ENCODE peak calls at places on chromosomes 5 and 9, in ten cellular contexts. One of them, this sample, is unnamed.

GRCh38 chr9:87889065-87889881 is 6.6 kb downstream of the SPATA31E1 start:
- DNase-seq in Daoy: peak; percentile 1
- DNase-seq in activated T-cell treated with anti-CD3 and anti-CD28 coated beads, Interleukin-2, amount 50 U/mL, for 4 hours: no peak
- DNase-seq in RCC 7860: no peak
- DNase-seq in NCI-H1694 treated with DMSO at 0.1 percent for 48 hours: no peak
- DNase-seq in stimulated activated naive CD8-positive, alpha-beta T cell treated with anti-CD3 and anti-CD28 coated beads, Interleukin-15, Interleukin-2, amounts not matched to agents 100 U/mL and 50 U/mL, for 24 hours: no peak
- DNase-seq in A172: no peak
- DNase-seq in fibroblast of the aortic adventitia: no peak
- DNase-seq in naive B cell: no peak
- DNase-seq in Kasumi-1: no peak
- DNase-seq in this sample: no peak

GRCh38 chr5:65012411-65012972 is 243.8 kb downstream of the CWC27 start:
- DNase-seq in Daoy: no peak
- DNase-seq in activated T-cell treated with anti-CD3 and anti-CD28 coated beads, Interleukin-2, amount 50 U/mL, for 4 hours: no peak
- DNase-seq in RCC 7860: no peak
- DNase-seq in NCI-H1694 treated with DMSO at 0.1 percent for 48 hours: no peak
- DNase-seq in stimulated activated naive CD8-positive, alpha-beta T cell treated with anti-CD3 and anti-CD28 coated beads, Interleukin-15, Interleukin-2, amounts not matched to agents 100 U/mL and 50 U/mL, for 24 hours: no peak
- DNase-seq in A172: no peak
- DNase-seq in fibroblast of the aortic adventitia: no peak
- DNase-seq in naive B cell: no peak
- DNase-seq in Kasumi-1: no peak
- DNase-seq in this sample: no peak

GRCh38 chr9:25513509-25514033 is 164.7 kb downstream of the TUSC1 start:
- DNase-seq in Daoy: no peak
- DNase-seq in activated T-cell treated with anti-CD3 and anti-CD28 coated beads, Interleukin-2, amount 50 U/mL, for 4 hours: no peak
- DNase-seq in RCC 7860: no peak
- DNase-seq in NCI-H1694 treated with DMSO at 0.1 percent for 48 hours: no peak
- DNase-seq in stimulated activated naive CD8-positive, alpha-beta T cell treated with anti-CD3 and anti-CD28 coated beads, Interleukin-15, Interleukin-2, amounts not matched to agents 100 U/mL and 50 U/mL, for 24 hours: no peak
- DNase-seq in A172: no peak
- DNase-seq in fibroblast of the aortic adventitia: no peak
- DNase-seq in naive B cell: no peak
- DNase-seq in Kasumi-1: no peak
- DNase-seq in this sample: no peak

GRCh38 chr5:180791611-180792213 is 10.9 kb downstream of the MGAT1 start:
- DNase-seq in Daoy: no peak
- DNase-seq in activated T-cell treated with anti-CD3 and anti-CD28 coated beads, Interleukin-2, amount 50 U/mL, for 4 hours: no peak
- DNase-seq in RCC 7860: no peak
- DNase-seq in NCI-H1694 treated with DMSO at 0.1 percent for 48 hours: no peak
- DNase-seq in stimulated activated naive CD8-positive, alpha-beta T cell treated with anti-CD3 and anti-CD28 coated beads, Interleukin-15, Interleukin-2, amounts not matched to agents 100 U/mL and 50 U/mL, for 24 hours: no peak
- DNase-seq in A172: no peak
- DNase-seq in fibroblast of the aortic adventitia: no peak
- DNase-seq in naive B cell: no peak
- DNase-seq in Kasumi-1: no peak
- DNase-seq in this sample: no peak

GRCh38 chr5:160477266-160477970 is 55.8 kb downstream of the PTTG1 start:
- DNase-seq in Daoy: peak; percentile 53
- DNase-seq in activated T-cell treated with anti-CD3 and anti-CD28 coated beads, Interleukin-2, amount 50 U/mL, for 4 hours: no peak
- DNase-seq in RCC 7860: peak; percentile 31
- DNase-seq in NCI-H1694 treated with DMSO at 0.1 percent for 48 hours: no peak
- DNase-seq in stimulated activated naive CD8-positive, alpha-beta T cell treated with anti-CD3 and anti-CD28 coated beads, Interleukin-15, Interleukin-2, amounts not matched to agents 100 U/mL and 50 U/mL, for 24 hours: no peak
- DNase-seq in A172: no peak
- DNase-seq in fibroblast of the aortic adventitia: no peak
- DNase-seq in naive B cell: no peak
- DNase-seq in Kasumi-1: no peak
- DNase-seq in this sample: no peak

GRCh38 chr9:135802876-135803419 is 101.0 kb downstream of the KCNT1 start:
- DNase-seq in Daoy: no peak
- DNase-seq in activated T-cell treated with anti-CD3 and anti-CD28 coated beads, Interleukin-2, amount 50 U/mL, for 4 hours: no peak
- DNase-seq in RCC 7860: no peak
- DNase-seq in NCI-H1694 treated with DMSO at 0.1 percent for 48 hours: no peak
- DNase-seq in stimulated activated naive CD8-positive, alpha-beta T cell treated with anti-CD3 and anti-CD28 coated beads, Interleukin-15, Interleukin-2, amounts not matched to agents 100 U/mL and 50 U/mL, for 24 hours: no peak
- DNase-seq in A172: no peak
- DNase-seq in fibroblast of the aortic adventitia: no peak
- DNase-seq in naive B cell: no peak
- DNase-seq in Kasumi-1: no peak
- DNase-seq in this sample: no peak

GRCh38 chr9:29775491-29775890 is 2202.2 kb upstream of the C9orf72 start:
- DNase-seq in Daoy: no peak
- DNase-seq in activated T-cell treated with anti-CD3 and anti-CD28 coated beads, Interleukin-2, amount 50 U/mL, for 4 hours: no peak
- DNase-seq in RCC 7860: no peak
- DNase-seq in NCI-H1694 treated with DMSO at 0.1 percent for 48 hours: no peak
- DNase-seq in stimulated activated naive CD8-positive, alpha-beta T cell treated with anti-CD3 and anti-CD28 coated beads, Interleukin-15, Interleukin-2, amounts not matched to agents 100 U/mL and 50 U/mL, for 24 hours: no peak
- DNase-seq in A172: no peak
- DNase-seq in fibroblast of the aortic adventitia: no peak
- DNase-seq in naive B cell: no peak
- DNase-seq in Kasumi-1: no peak
- DNase-seq in this sample: no peak

GRCh38 chr9:72315089-72315509 is 49.9 kb downstream of the ZFAND5 start:
- DNase-seq in Daoy: peak; percentile 75
- DNase-seq in activated T-cell treated with anti-CD3 and anti-CD28 coated beads, Interleukin-2, amount 50 U/mL, for 4 hours: no peak
- DNase-seq in RCC 7860: peak; percentile 61
- DNase-seq in NCI-H1694 treated with DMSO at 0.1 percent for 48 hours: no peak
- DNase-seq in stimulated activated naive CD8-positive, alpha-beta T cell treated with anti-CD3 and anti-CD28 coated beads, Interleukin-15, Interleukin-2, amounts not matched to agents 100 U/mL and 50 U/mL, for 24 hours: no peak
- DNase-seq in A172: peak; percentile 19
- DNase-seq in fibroblast of the aortic adventitia: peak; percentile 82
- DNase-seq in naive B cell: no peak
- DNase-seq in Kasumi-1: no peak
- DNase-seq in this sample: no peak

GRCh38 chr9:101486693-101487442 is 46.8 kb upstream of the RNF20 start:
- DNase-seq in Daoy: peak; percentile 93
- DNase-seq in activated T-cell treated with anti-CD3 and anti-CD28 coated beads, Interleukin-2, amount 50 U/mL, for 4 hours: no peak
- DNase-seq in RCC 7860: no peak
- DNase-seq in NCI-H1694 treated with DMSO at 0.1 percent for 48 hours: peak; percentile 53
- DNase-seq in stimulated activated naive CD8-positive, alpha-beta T cell treated with anti-CD3 and anti-CD28 coated beads, Interleukin-15, Interleukin-2, amounts not matched to agents 100 U/mL and 50 U/mL, for 24 hours: peak; percentile 27
- DNase-seq in A172: no peak
- DNase-seq in fibroblast of the aortic adventitia: peak; percentile 46
- DNase-seq in naive B cell: no peak
- DNase-seq in Kasumi-1: no peak
- DNase-seq in this sample: no peak

GRCh38 chr9:83937861-83938455 is 16.7 kb upstream of the KIF27 start:
- DNase-seq in Daoy: peak; percentile 47
- DNase-seq in activated T-cell treated with anti-CD3 and anti-CD28 coated beads, Interleukin-2, amount 50 U/mL, for 4 hours: peak; percentile 6
- DNase-seq in RCC 7860: peak; percentile 63
- DNase-seq in NCI-H1694 treated with DMSO at 0.1 percent for 48 hours: peak; percentile 49
- DNase-seq in stimulated activated naive CD8-positive, alpha-beta T cell treated with anti-CD3 and anti-CD28 coated beads, Interleukin-15, Interleukin-2, amounts not matched to agents 100 U/mL and 50 U/mL, for 24 hours: no peak
- DNase-seq in A172: peak; percentile 60
- DNase-seq in fibroblast of the aortic adventitia: peak; percentile 74
- DNase-seq in naive B cell: peak; percentile 53
- DNase-seq in Kasumi-1: peak; percentile 76
- DNase-seq in this sample: peak; percentile 44

GRCh38 chr5:66363097-66363496 is 219.0 kb downstream of the SREK1 start:
- DNase-seq in Daoy: no peak
- DNase-seq in activated T-cell treated with anti-CD3 and anti-CD28 coated beads, Interleukin-2, amount 50 U/mL, for 4 hours: no peak
- DNase-seq in RCC 7860: no peak
- DNase-seq in NCI-H1694 treated with DMSO at 0.1 percent for 48 hours: no peak
- DNase-seq in stimulated activated naive CD8-positive, alpha-beta T cell treated with anti-CD3 and anti-CD28 coated beads, Interleukin-15, Interleukin-2, amounts not matched to agents 100 U/mL and 50 U/mL, for 24 hours: no peak
- DNase-seq in A172: no peak
- DNase-seq in fibroblast of the aortic adventitia: no peak
- DNase-seq in naive B cell: no peak
- DNase-seq in Kasumi-1: no peak
- DNase-seq in this sample: no peak

GRCh38 chr5:82100303-82101077 is 128.7 kb downstream of the ATG10 start:
- DNase-seq in Daoy: no peak
- DNase-seq in activated T-cell treated with anti-CD3 and anti-CD28 coated beads, Interleukin-2, amount 50 U/mL, for 4 hours: no peak
- DNase-seq in RCC 7860: peak; percentile 65
- DNase-seq in NCI-H1694 treated with DMSO at 0.1 percent for 48 hours: no peak
- DNase-seq in stimulated activated naive CD8-positive, alpha-beta T cell treated with anti-CD3 and anti-CD28 coated beads, Interleukin-15, Interleukin-2, amounts not matched to agents 100 U/mL and 50 U/mL, for 24 hours: no peak
- DNase-seq in A172: no peak
- DNase-seq in fibroblast of the aortic adventitia: no peak
- DNase-seq in naive B cell: no peak
- DNase-seq in Kasumi-1: peak; percentile 43
- DNase-seq in this sample: no peak

GRCh38 chr9:72894342-72894741 is 58.5 kb downstream of the ALDH1A1 start:
- DNase-seq in Daoy: peak; percentile 73
- DNase-seq in activated T-cell treated with anti-CD3 and anti-CD28 coated beads, Interleukin-2, amount 50 U/mL, for 4 hours: no peak
- DNase-seq in RCC 7860: peak; percentile 95
- DNase-seq in NCI-H1694 treated with DMSO at 0.1 percent for 48 hours: no peak
- DNase-seq in stimulated activated naive CD8-positive, alpha-beta T cell treated with anti-CD3 and anti-CD28 coated beads, Interleukin-15, Interleukin-2, amounts not matched to agents 100 U/mL and 50 U/mL, for 24 hours: no peak
- DNase-seq in A172: peak; percentile 10
- DNase-seq in fibroblast of the aortic adventitia: peak; percentile 32
- DNase-seq in naive B cell: no peak
- DNase-seq in Kasumi-1: no peak
- DNase-seq in this sample: no peak

GRCh38 chr5:143119301-143119769 is 284.2 kb downstream of the NR3C1 start:
- DNase-seq in Daoy: no peak
- DNase-seq in activated T-cell treated with anti-CD3 and anti-CD28 coated beads, Interleukin-2, amount 50 U/mL, for 4 hours: no peak
- DNase-seq in RCC 7860: no peak
- DNase-seq in NCI-H1694 treated with DMSO at 0.1 percent for 48 hours: no peak
- DNase-seq in stimulated activated naive CD8-positive, alpha-beta T cell treated with anti-CD3 and anti-CD28 coated beads, Interleukin-15, Interleukin-2, amounts not matched to agents 100 U/mL and 50 U/mL, for 24 hours: no peak
- DNase-seq in A172: no peak
- DNase-seq in fibroblast of the aortic adventitia: no peak
- DNase-seq in naive B cell: no peak
- DNase-seq in Kasumi-1: no peak
- DNase-seq in this sample: no peak

GRCh38 chr9:76646249-76646648 is 118.0 kb upstream of the PCA3 start:
- DNase-seq in Daoy: peak; percentile 71
- DNase-seq in activated T-cell treated with anti-CD3 and anti-CD28 coated beads, Interleukin-2, amount 50 U/mL, for 4 hours: no peak
- DNase-seq in RCC 7860: peak; percentile 32
- DNase-seq in NCI-H1694 treated with DMSO at 0.1 percent for 48 hours: no peak
- DNase-seq in stimulated activated naive CD8-positive, alpha-beta T cell treated with anti-CD3 and anti-CD28 coated beads, Interleukin-15, Interleukin-2, amounts not matched to agents 100 U/mL and 50 U/mL, for 24 hours: no peak
- DNase-seq in A172: no peak
- DNase-seq in fibroblast of the aortic adventitia: peak; percentile 30
- DNase-seq in naive B cell: no peak
- DNase-seq in Kasumi-1: no peak
- DNase-seq in this sample: no peak

GRCh38 chr5:131633830-131634229 is 1.2 kb downstream of the RAPGEF6 start:
- DNase-seq in Daoy: no peak
- DNase-seq in activated T-cell treated with anti-CD3 and anti-CD28 coated beads, Interleukin-2, amount 50 U/mL, for 4 hours: no peak
- DNase-seq in RCC 7860: no peak
- DNase-seq in NCI-H1694 treated with DMSO at 0.1 percent for 48 hours: no peak
- DNase-seq in stimulated activated naive CD8-positive, alpha-beta T cell treated with anti-CD3 and anti-CD28 coated beads, Interleukin-15, Interleukin-2, amounts not matched to agents 100 U/mL and 50 U/mL, for 24 hours: no peak
- DNase-seq in A172: no peak
- DNase-seq in fibroblast of the aortic adventitia: no peak
- DNase-seq in naive B cell: no peak
- DNase-seq in Kasumi-1: no peak
- DNase-seq in this sample: no peak

GRCh38 chr5:120538149-120538548 is 74.0 kb downstream of the PRR16 start:
- DNase-seq in Daoy: peak; percentile 37
- DNase-seq in activated T-cell treated with anti-CD3 and anti-CD28 coated beads, Interleukin-2, amount 50 U/mL, for 4 hours: no peak
- DNase-seq in RCC 7860: peak; percentile 43
- DNase-seq in NCI-H1694 treated with DMSO at 0.1 percent for 48 hours: no peak
- DNase-seq in stimulated activated naive CD8-positive, alpha-beta T cell treated with anti-CD3 and anti-CD28 coated beads, Interleukin-15, Interleukin-2, amounts not matched to agents 100 U/mL and 50 U/mL, for 24 hours: no peak
- DNase-seq in A172: peak; percentile 30
- DNase-seq in fibroblast of the aortic adventitia: peak; percentile 54
- DNase-seq in naive B cell: no peak
- DNase-seq in Kasumi-1: no peak
- DNase-seq in this sample: no peak